ENCODE peak calls at places on chromosomes 4 and X, in five cellular contexts. One of them, this sample, is unnamed. For H3K4me1, the result is how much of the 10 kb centered on the place peaks cover.

GRCh38 chr4:31366041-31366440 is 645.9 kb downstream of the PCDH7 start:
- DNase-seq in neuronal stem cell: no peak
- DNase-seq in cardiac muscle cell: peak
- DNase-seq in HCT116: no peak
- DNase-seq in A673: no peak
- DNase-seq in this sample: no peak

GRCh38 chr4:180926277-180926676 is 1316.9 kb upstream of the TENM3 start:
- DNase-seq in neuronal stem cell: no peak
- DNase-seq in cardiac muscle cell: no peak
- DNase-seq in HCT116: no peak
- DNase-seq in A673: no peak
- DNase-seq in this sample: no peak

GRCh38 chr4:155694100-155694785 is 27.6 kb downstream of the GUCY1A1 start:
- DNase-seq in neuronal stem cell: no peak
- DNase-seq in cardiac muscle cell: no peak
- DNase-seq in HCT116: no peak
- DNase-seq in A673: no peak
- DNase-seq in this sample: no peak

GRCh38 chr4:37687175-37687525 is 974 bp upstream of the RELL1 start:
- DNase-seq in neuronal stem cell: no peak
- DNase-seq in cardiac muscle cell: no peak
- DNase-seq in HCT116: no peak
- DNase-seq in A673: no peak
- DNase-seq in this sample: no peak

GRCh38 chr4:55183926-55184599 is 58.7 kb upstream of the KDR start:
- DNase-seq in neuronal stem cell: no peak
- DNase-seq in cardiac muscle cell: peak
- DNase-seq in HCT116: peak
- DNase-seq in A673: no peak
- DNase-seq in this sample: no peak

GRCh38 chr4:102449751-102450352 is 51.3 kb upstream of the NFKB1 start:
- DNase-seq in neuronal stem cell: peak
- DNase-seq in cardiac muscle cell: peak
- DNase-seq in HCT116: peak
- DNase-seq in A673: peak
- DNase-seq in this sample: peak

GRCh38 chr4:123452585-123452984 is 56.0 kb downstream of the SPRY1 start:
- DNase-seq in neuronal stem cell: no peak
- DNase-seq in cardiac muscle cell: peak
- DNase-seq in HCT116: no peak
- DNase-seq in A673: peak
- DNase-seq in this sample: no peak

GRCh38 chr4:164287173-164287572 is 466.8 kb upstream of the SMIM31 start:
- DNase-seq in neuronal stem cell: no peak
- DNase-seq in cardiac muscle cell: no peak
- DNase-seq in HCT116: no peak
- DNase-seq in A673: no peak
- DNase-seq in this sample: no peak

GRCh38 chrX:135707880-135708279 is 5.6 kb upstream of the CT45A1 start:
- DNase-seq in neuronal stem cell: no peak
- DNase-seq in cardiac muscle cell: peak
- DNase-seq in HCT116: peak
- DNase-seq in A673: peak
- DNase-seq in this sample: no peak

GRCh38 chr4:3198906-3199305 is 50.1 kb upstream of the MSANTD1 start:
- DNase-seq in neuronal stem cell: no peak
- DNase-seq in cardiac muscle cell: no peak
- DNase-seq in HCT116: no peak
- DNase-seq in A673: no peak
- DNase-seq in this sample: no peak
- H3K27ac ChIP-seq in neuronal stem cell: no peak
- H3K27ac ChIP-seq in cardiac muscle cell: no peak
- H3K27ac ChIP-seq in HCT116: no peak
- H3K27ac ChIP-seq in A673: no peak
- H3K27ac ChIP-seq in this sample: no peak

DNA sequence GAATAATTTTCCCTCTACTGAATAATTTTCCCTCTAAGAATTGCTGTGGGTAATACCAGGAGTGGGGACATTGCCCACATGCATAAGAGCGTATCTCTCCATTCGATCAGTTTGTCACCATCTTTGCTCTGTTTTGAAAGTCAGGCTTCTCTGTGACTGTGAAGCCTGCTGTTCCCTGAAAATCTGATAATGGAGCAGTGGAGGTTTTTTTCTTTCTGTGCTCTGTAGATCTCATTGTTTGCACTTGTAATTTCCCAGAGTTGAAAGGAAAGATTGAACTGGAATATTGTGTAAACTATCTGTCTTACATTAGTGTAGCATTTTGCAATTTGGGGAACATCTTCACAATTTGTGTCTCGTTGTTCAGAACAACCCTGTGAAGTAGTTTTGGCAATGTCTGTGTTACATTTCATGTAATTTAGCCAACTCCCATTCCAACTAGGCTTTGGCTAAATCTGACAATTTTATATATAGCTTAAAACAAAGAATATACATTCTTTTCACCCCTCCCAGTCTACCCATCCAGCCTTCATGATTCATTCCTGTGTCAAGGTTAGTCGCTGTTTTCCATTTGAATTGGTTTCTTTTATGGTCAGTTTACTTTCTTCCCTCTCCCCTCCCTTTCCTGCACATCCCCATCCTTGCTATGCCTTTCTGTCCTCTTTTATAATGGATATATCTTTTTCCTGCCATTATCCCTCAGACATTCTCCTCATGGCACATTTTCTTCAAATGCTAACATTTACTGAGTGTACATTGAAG is 4.5 kb downstream of the ZXDB start:
- DNase-seq in neuronal stem cell: no peak
- DNase-seq in cardiac muscle cell: peak
- DNase-seq in HCT116: no peak
- DNase-seq in A673: no peak
- DNase-seq in this sample: no peak
- H3K4me1 ChIP-seq in neuronal stem cell: under half
- H3K4me1 ChIP-seq in cardiac muscle cell: under half
- H3K4me1 ChIP-seq in HCT116: under half
- H3K4me1 ChIP-seq in A673: under half
- H3K4me1 ChIP-seq in this sample: under half

DNA sequence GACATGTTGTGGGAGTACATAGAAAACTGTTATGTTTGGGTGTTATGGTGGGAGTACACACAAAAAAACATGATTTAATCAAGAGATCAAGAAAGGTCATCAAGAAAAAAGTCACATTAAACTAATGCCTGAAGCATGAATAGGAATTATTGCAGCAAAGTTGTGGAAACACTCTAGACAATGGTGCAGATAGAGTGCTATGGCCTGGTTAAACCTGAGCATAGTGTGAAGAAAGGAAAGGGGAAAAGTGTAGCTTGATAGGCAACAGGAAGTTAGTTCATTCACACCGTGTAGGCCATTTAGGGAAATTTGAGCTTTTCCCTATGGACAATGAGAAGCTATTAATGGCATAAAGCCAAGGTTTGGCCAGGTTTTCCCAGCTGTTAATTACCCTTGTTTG is 162.1 kb upstream of the EMCN start:
- DNase-seq in neuronal stem cell: no peak
- DNase-seq in cardiac muscle cell: no peak
- DNase-seq in HCT116: no peak
- DNase-seq in A673: peak
- DNase-seq in this sample: no peak
- H3K4me3 ChIP-seq in neuronal stem cell: no peak
- H3K4me3 ChIP-seq in cardiac muscle cell: no peak
- H3K4me3 ChIP-seq in HCT116: no peak
- H3K4me3 ChIP-seq in A673: no peak
- H3K4me3 ChIP-seq in this sample: no peak

DNA sequence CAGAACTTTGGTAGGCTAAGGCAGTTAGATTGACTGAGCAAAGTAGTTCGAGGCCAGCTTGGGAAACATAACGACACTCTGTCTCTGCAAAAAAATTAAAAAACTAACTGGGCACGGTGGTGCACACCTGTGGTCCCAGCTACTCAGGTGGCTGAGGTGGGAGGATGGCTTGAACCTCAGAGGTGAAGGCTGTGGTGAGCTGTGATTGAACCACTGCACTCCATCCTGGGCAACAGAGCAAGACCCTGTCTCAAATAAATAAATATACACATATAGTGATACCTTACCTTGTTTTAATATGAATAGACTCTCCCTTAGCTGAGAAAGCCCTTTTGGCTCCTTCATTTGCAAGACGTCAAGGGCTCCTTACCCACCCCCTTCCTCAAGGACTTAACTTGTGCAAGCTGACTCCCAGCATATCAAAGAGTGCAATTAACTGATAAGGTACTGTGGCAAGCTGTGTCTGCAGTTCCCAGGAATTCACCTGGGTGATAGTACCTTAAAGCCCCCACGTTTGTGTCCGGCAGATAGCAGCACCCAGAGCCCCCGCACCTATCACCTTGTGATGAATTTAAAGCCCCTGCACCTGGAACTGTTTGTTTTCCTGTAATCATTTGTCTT is 655.6 kb upstream of the GALNTL6 start:
- DNase-seq in neuronal stem cell: no peak
- DNase-seq in cardiac muscle cell: no peak
- DNase-seq in HCT116: no peak
- DNase-seq in A673: no peak
- DNase-seq in this sample: no peak
- H3K27ac ChIP-seq in neuronal stem cell: no peak
- H3K27ac ChIP-seq in cardiac muscle cell: no peak
- H3K27ac ChIP-seq in HCT116: no peak
- H3K27ac ChIP-seq in A673: no peak
- H3K27ac ChIP-seq in this sample: no peak

DNA sequence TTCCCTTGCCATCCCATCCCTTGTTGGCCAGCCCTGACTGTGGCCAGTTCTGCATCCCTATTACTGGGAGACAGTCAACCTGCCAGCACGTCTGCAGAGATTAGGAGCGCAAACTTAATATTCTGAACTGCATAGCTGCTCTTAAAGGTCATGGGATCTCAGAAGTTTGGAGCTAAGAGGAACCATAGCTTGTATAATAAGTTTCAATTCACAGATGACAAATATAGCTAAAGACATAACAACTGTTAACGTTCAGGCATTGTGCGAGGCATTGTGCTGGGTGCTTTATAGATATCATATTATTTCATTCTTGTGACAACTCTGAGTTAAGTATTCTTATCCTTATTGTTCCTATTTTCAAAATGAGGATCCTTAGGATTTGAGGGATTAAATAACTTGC is 3.7 kb downstream of the SCARB2 start:
- DNase-seq in neuronal stem cell: no peak
- DNase-seq in cardiac muscle cell: no peak
- DNase-seq in HCT116: no peak
- DNase-seq in A673: no peak
- DNase-seq in this sample: no peak
- H3K4me1 ChIP-seq in neuronal stem cell: under half
- H3K4me1 ChIP-seq in cardiac muscle cell: under half
- H3K4me1 ChIP-seq in HCT116: under half
- H3K4me1 ChIP-seq in A673: under half
- H3K4me1 ChIP-seq in this sample: under half

GRCh38 chrX:48719958-48720357 is 23.4 kb downstream of the SUV39H1 start:
- DNase-seq in neuronal stem cell: no peak
- DNase-seq in cardiac muscle cell: no peak
- DNase-seq in HCT116: no peak
- DNase-seq in A673: no peak
- DNase-seq in this sample: no peak

GRCh38 chrX:48721916-48722315 is 25.4 kb downstream of the SUV39H1 start:
- DNase-seq in neuronal stem cell: no peak
- DNase-seq in cardiac muscle cell: no peak
- DNase-seq in HCT116: no peak
- DNase-seq in A673: no peak
- DNase-seq in this sample: no peak

GRCh38 chrX:48715066-48715465 is 18.5 kb downstream of the SUV39H1 start:
- DNase-seq in neuronal stem cell: no peak
- DNase-seq in cardiac muscle cell: peak
- DNase-seq in HCT116: no peak
- DNase-seq in A673: no peak
- DNase-seq in this sample: no peak

GRCh38 chrX:48715876-48716502 is 19.5 kb downstream of the SUV39H1 start:
- DNase-seq in neuronal stem cell: no peak
- DNase-seq in cardiac muscle cell: no peak
- DNase-seq in HCT116: no peak
- DNase-seq in A673: no peak
- DNase-seq in this sample: no peak

DNA sequence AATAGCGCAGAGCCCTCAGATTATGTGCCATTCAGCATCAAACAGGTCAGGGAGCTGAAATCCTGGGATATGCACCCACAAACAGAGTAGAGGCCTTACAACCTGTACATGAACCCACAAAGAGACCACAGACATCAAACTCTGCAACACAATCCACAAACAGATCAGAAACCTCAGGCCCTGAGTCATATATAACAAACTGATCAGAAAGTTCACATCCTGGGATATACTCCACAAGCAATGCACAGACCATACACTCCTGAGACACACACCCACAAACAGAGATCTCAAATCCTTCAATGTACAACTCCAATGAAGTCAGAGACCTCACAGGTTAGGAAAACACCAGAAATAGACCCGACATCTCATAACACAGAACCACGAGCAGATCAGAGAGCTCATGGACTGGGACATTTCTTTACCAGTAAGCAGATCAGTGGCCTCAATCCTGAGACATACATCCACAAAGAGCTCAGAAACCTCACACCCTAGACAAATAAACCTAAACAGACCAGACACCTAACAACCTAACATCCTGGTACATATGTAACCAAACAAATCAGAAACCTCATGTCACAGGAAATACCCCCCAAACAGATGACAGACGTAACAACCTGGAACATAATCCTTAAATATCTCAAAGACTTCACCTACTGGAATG is 24.2 kb downstream of the SUV39H1 start:
- DNase-seq in neuronal stem cell: no peak
- DNase-seq in cardiac muscle cell: no peak
- DNase-seq in HCT116: no peak
- DNase-seq in A673: no peak
- DNase-seq in this sample: no peak
- H3K4me3 ChIP-seq in neuronal stem cell: no peak
- H3K4me3 ChIP-seq in cardiac muscle cell: no peak
- H3K4me3 ChIP-seq in HCT116: no peak
- H3K4me3 ChIP-seq in A673: no peak
- H3K4me3 ChIP-seq in this sample: no peak